ENCODE peak calls at places on chromosome 18, in four cellular contexts. W is MM.1S, C is GM23248, L is psoas muscle. X is an unnamed sample.

GRCh38 chr18:60452424-60452823 is 79.8 kb upstream of the MC4R start:
- DNase-seq in W (no peak), C (peak; percentile 85), L (no peak), X (peak; percentile 74)

GRCh38 chr18:36692909-36693308 is 135.9 kb downstream of the TPGS2 start:
- DNase-seq in W (no peak), C (peak; percentile 67), L (no peak), X (peak; percentile 80)

GRCh38 chr18:44895176-44895798 is 214.6 kb downstream of the SETBP1 start:
- DNase-seq in W (peak; percentile 31), C (peak; percentile 52), L (no peak), X (peak; percentile 34)

GRCh38 chr18:35481960-35482366 is 15.8 kb downstream of the INO80C start:
- DNase-seq in W (no peak), C (no peak), L (no peak), X (peak; percentile 34)

GRCh38 chr18:66506178-66506577 is 97.7 kb downstream of the CDH19 start:
- DNase-seq in W (no peak), C (no peak), L (no peak), X (no peak)

GRCh38 chr18:57447154-57447621 is 12.0 kb downstream of the ONECUT2 start:
- DNase-seq in W (peak; percentile 65), C (peak; percentile 45), L (no peak), X (peak; percentile 8)

GRCh38 chr18:50836521-50836957 is 16.7 kb upstream of the MRO start:
- DNase-seq in W (peak; percentile 38), C (peak; percentile 22), L (no peak), X (peak; percentile 94)

GRCh38 chr18:78528437-78529228 is 451.0 kb upstream of the SALL3 start:
- DNase-seq in W (no peak), C (no peak), L (no peak), X (no peak)

GRCh38 chr18:62018034-62018760 is 125.4 kb upstream of the RNF152 start:
- DNase-seq in W (no peak), C (peak; percentile 77), L (peak; percentile 43), X (peak; percentile 65)

GRCh38 chr18:79982736-79983135 is 5.6 kb downstream of the TXNL4A start:
- DNase-seq in W (no peak), C (peak; percentile 31), L (no peak), X (no peak)

GRCh38 chr18:74896390-74896991 is 298.8 kb downstream of the ZNF407 start:
- DNase-seq in W (peak; percentile 71), C (peak; percentile 13), L (no peak), X (no peak)

GRCh38 chr18:48441405-48441881 is 32.3 kb upstream of the ZBTB7C start:
- DNase-seq in W (no peak), C (peak; percentile 26), L (peak; percentile 82), X (no peak)

GRCh38 chr18:72544092-72544886 is at the start of gene CBLN2:
- DNase-seq in W (peak; percentile 91), C (peak; percentile 79), L (no peak), X (peak; percentile 41)

GRCh38 chr18:69944434-69944833 is 3.2 kb downstream of the CD226 start:
- DNase-seq in W (no peak), C (no peak), L (no peak), X (no peak)

GRCh38 chr18:356763-357162 is 88.9 kb upstream of the THOC1 start:
- DNase-seq in W (no peak), C (no peak), L (no peak), X (peak; percentile 7)

GRCh38 chr18:61651880-61652268 is 240.9 kb downstream of the RNF152 start:
- DNase-seq in W (no peak), C (no peak), L (no peak), X (no peak)

GRCh38 chr18:23560186-23560585 is 26.1 kb downstream of the NPC1 start:
- DNase-seq in W (no peak), C (no peak), L (no peak), X (no peak)

GRCh38 chr18:74083071-74083954 is 64.3 kb downstream of the FBXO15 start:
- DNase-seq in W (no peak), C (no peak), L (no peak), X (no peak)

GRCh38 chr18:78624646-78625279 is 354.9 kb upstream of the SALL3 start:
- DNase-seq in W (no peak), C (no peak), L (no peak), X (no peak)

GRCh38 chr18:7062236-7062635 is 55.4 kb downstream of the LAMA1 start:
- DNase-seq in W (no peak), C (no peak), L (no peak), X (no peak)

GRCh38 chr18:55763298-55763697 is 175.3 kb upstream of the TCF4 start:
- DNase-seq in W (no peak), C (peak; percentile 60), L (no peak), X (peak; percentile 87)

GRCh38 chr18:46412831-46413371 is 244.1 kb downstream of the LOXHD1 start:
- DNase-seq in W (no peak), C (no peak), L (no peak), X (no peak)

GRCh38 chr18:57705861-57706590 is 84.4 kb upstream of the NARS1 start:
- DNase-seq in W (no peak), C (no peak), L (no peak), X (no peak)

GRCh38 chr18:3305933-3306332 is 44.0 kb downstream of the MYL12B start:
- DNase-seq in W (no peak), C (peak; percentile 41), L (no peak), X (peak; percentile 75)

GRCh38 chr18:47191956-47192355 is 15.8 kb upstream of the IER3IP1 start:
- DNase-seq in W (no peak), C (peak; percentile 62), L (no peak), X (no peak)

GRCh38 chr18:46756559-46757201 is at the start of gene ST8SIA5:
- DNase-seq in W (no peak), C (peak; percentile 18), L (peak; percentile 66), X (no peak)

GRCh38 chr18:55861266-55861665 is 273.3 kb upstream of the TCF4 start:
- DNase-seq in W (no peak), C (peak; percentile 68), L (no peak), X (peak; percentile 49)

GRCh38 chr18:28365406-28365805 is 188.5 kb upstream of the CDH2 start:
- DNase-seq in W (no peak), C (peak; percentile 46), L (no peak), X (peak; percentile 51)

GRCh38 chr18:62187543-62188378 is 706 bp downstream of the RELCH start:
- DNase-seq in W (peak; percentile 21), C (peak; percentile 73), L (peak; percentile 53), X (peak; percentile 6)

GRCh38 chr18:37409870-37410269 is 155.7 kb downstream of the CELF4 start:
- DNase-seq in W (no peak), C (no peak), L (no peak), X (no peak)

GRCh38 chr18:62331581-62332436 is 6.7 kb downstream of the TNFRSF11A start:
- DNase-seq in W (peak; percentile 10), C (no peak), L (no peak), X (peak; percentile 76)

GRCh38 chr18:13455960-13456471 is 237.5 kb downstream of the LDLRAD4 start:
- DNase-seq in W (no peak), C (no peak), L (no peak), X (no peak)

GRCh38 chr18:36711813-36712444 is 116.9 kb downstream of the TPGS2 start:
- DNase-seq in W (no peak), C (peak; percentile 92), L (no peak), X (peak; percentile 87)

GRCh38 chr18:46915800-46916550 is 1.3 kb downstream of the PIAS2 start:
- DNase-seq in W (peak; percentile 8), C (peak; percentile 30), L (no peak), X (no peak)

GRCh38 chr18:34033968-34034367 is 190.7 kb downstream of the NOL4 start:
- DNase-seq in W (no peak), C (no peak), L (no peak), X (no peak)

GRCh38 chr18:8367217-8367988 is 241.8 kb upstream of the RAB12 start:
- DNase-seq in W (peak; percentile 81), C (peak; percentile 38), L (peak; percentile 70), X (no peak)
- H3K4me3 ChIP-seq in W (peak overlapping the region; percentile 37), C (peak overlapping the region; percentile 47), L (peak overlapping the region; percentile 58), X (peak overlapping the region; percentile 34)

GRCh38 chr18:5309888-5310470 is 14.5 kb upstream of the ZBTB14 start:
- DNase-seq in W (peak; percentile 79), C (peak; percentile 3), L (no peak), X (no peak)
- H3K4me3 ChIP-seq in W (peak overlapping the region; percentile 50), C (peak overlapping the region; percentile 8), L (no peak overlapping the region), X (no peak overlapping the region)

GRCh38 chr18:54717673-54718435 is 110.4 kb upstream of the RAB27B start:
- DNase-seq in W (peak; percentile 91), C (no peak), L (no peak), X (peak; percentile 35)
- H3K4me3 ChIP-seq in W (peak overlapping the region; percentile 39), C (no peak overlapping the region), L (no peak overlapping the region), X (peak overlapping the region; percentile 40)

GRCh38 chr18:58859935-58860334 is 4.7 kb upstream of the ZNF532 start:
- DNase-seq in W (no peak), C (no peak), L (no peak), X (no peak)
- H3K4me3 ChIP-seq in W (no peak overlapping the region), C (no peak overlapping the region), L (no peak overlapping the region), X (no peak overlapping the region)

DNA sequence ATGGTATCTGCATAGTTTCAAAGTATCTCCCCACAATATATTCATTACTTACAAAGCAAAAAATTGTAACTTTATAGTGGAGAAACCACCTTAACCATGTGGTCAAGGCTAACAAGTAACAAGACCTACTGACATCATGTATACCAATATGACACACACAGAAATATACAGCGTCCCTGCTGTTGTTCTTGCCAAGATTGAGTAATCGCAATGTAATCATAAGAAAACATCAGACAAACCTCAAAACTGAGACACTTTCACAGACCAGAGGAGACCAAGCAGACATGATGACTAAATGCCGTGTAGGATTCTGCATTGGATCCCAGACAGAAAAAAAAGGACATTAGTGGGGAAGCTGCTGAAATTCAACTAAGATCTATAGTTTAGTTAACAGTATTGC is 123.0 kb downstream of the ACAA2 start:
- DNase-seq in W (no peak), C (peak; percentile 95), L (no peak), X (peak; percentile 99)
- H3K4me3 ChIP-seq in W (no peak overlapping the region), C (peak overlapping the region; percentile 63), L (no peak overlapping the region), X (peak overlapping the region; percentile 42)

GRCh38 chr18:54205951-54206350 is 18.5 kb downstream of the MBD2 start:
- DNase-seq in W (no peak), C (peak; percentile 16), L (no peak), X (peak; percentile 7)
- H3K4me3 ChIP-seq in W (no peak overlapping the region), C (no peak overlapping the region), L (no peak overlapping the region), X (no peak overlapping the region)

GRCh38 chr18:10928971-10929373 is 220.4 kb downstream of the PIEZO2 start:
- DNase-seq in W (peak; percentile 16), C (peak; percentile 42), L (no peak), X (peak; percentile 91)
- H3K4me3 ChIP-seq in W (no peak overlapping the region), C (no peak overlapping the region), L (no peak overlapping the region), X (no peak overlapping the region)

DNA sequence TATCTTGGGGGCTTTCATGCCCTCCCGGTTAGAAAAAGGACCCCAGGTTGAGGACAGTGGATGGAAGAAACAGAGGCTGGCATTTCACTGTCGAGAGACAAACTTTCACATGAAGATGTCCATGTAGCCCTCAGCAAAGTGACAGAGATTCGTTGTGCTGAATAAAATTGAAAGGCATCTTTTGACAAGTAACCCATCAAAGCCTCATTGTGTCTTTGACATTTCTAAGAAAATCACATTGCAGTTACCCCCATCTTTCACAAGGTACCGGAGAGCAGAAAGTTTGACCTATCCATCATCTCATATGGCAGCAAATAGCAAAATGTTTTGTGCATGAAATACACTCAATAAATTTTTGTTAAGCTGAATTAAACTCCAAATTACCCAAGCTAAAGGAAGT is 2.0 kb upstream of the MBP start:
- DNase-seq in W (no peak), C (no peak), L (no peak), X (no peak)
- H3K4me3 ChIP-seq in W (no peak overlapping the region), C (no peak overlapping the region), L (no peak overlapping the region), X (no peak overlapping the region)

X was measured in astrocyte.